ENCODE peak calls at places on chromosomes 1 and 21, in nine cellular contexts. One of them, this sample, is unnamed.

GRCh38 chr1:77605246-77606026 is 77.0 kb downstream of the ZZZ3 start:
- DNase-seq in left ventricle myocardium inferior: peak
- DNase-seq in activated gamma-delta T cell treated with anti-CD3 and anti-CD28 coated beads, Interleukin-2, amount 50 U/mL, for 16 hours: no peak
- DNase-seq in brain microvascular endothelial cell: peak
- DNase-seq in heart left ventricle: peak
- DNase-seq in H7: no peak
- DNase-seq in astrocyte of the spinal cord: peak
- DNase-seq in NCI-H2081: peak
- DNase-seq in psoas muscle: peak
- DNase-seq in this sample: no peak

GRCh38 chr1:65629788-65630187 is 162.9 kb upstream of the PDE4B start:
- DNase-seq in heart left ventricle: no peak
- DNase-seq in psoas muscle: no peak
- DNase-seq in brain microvascular endothelial cell: no peak
- DNase-seq in activated gamma-delta T cell treated with anti-CD3 and anti-CD28 coated beads, Interleukin-2, amount 50 U/mL, for 16 hours: no peak
- DNase-seq in left ventricle myocardium inferior: no peak
- DNase-seq in NCI-H2081: no peak
- DNase-seq in H7: no peak
- DNase-seq in astrocyte of the spinal cord: no peak
- DNase-seq in this sample: no peak

GRCh38 chr1:59779949-59780348 is 34.8 kb upstream of the HOOK1 start:
- DNase-seq in NCI-H2081: no peak
- DNase-seq in heart left ventricle: no peak
- DNase-seq in brain microvascular endothelial cell: no peak
- DNase-seq in activated gamma-delta T cell treated with anti-CD3 and anti-CD28 coated beads, Interleukin-2, amount 50 U/mL, for 16 hours: no peak
- DNase-seq in psoas muscle: no peak
- DNase-seq in H7: peak
- DNase-seq in left ventricle myocardium inferior: no peak
- DNase-seq in astrocyte of the spinal cord: no peak
- DNase-seq in this sample: no peak

GRCh38 chr1:92848201-92848600 is 16.4 kb downstream of the RPL5 start:
- DNase-seq in heart left ventricle: no peak
- DNase-seq in H7: no peak
- DNase-seq in astrocyte of the spinal cord: no peak
- DNase-seq in psoas muscle: no peak
- DNase-seq in activated gamma-delta T cell treated with anti-CD3 and anti-CD28 coated beads, Interleukin-2, amount 50 U/mL, for 16 hours: no peak
- DNase-seq in NCI-H2081: no peak
- DNase-seq in left ventricle myocardium inferior: no peak
- DNase-seq in brain microvascular endothelial cell: no peak
- DNase-seq in this sample: no peak

GRCh38 chr1:47894718-47895393 is 102.3 kb downstream of the TRABD2B start:
- DNase-seq in NCI-H2081: no peak
- DNase-seq in activated gamma-delta T cell treated with anti-CD3 and anti-CD28 coated beads, Interleukin-2, amount 50 U/mL, for 16 hours: no peak
- DNase-seq in brain microvascular endothelial cell: peak
- DNase-seq in left ventricle myocardium inferior: no peak
- DNase-seq in heart left ventricle: no peak
- DNase-seq in H7: peak
- DNase-seq in astrocyte of the spinal cord: no peak
- DNase-seq in psoas muscle: no peak
- DNase-seq in this sample: no peak

GRCh38 chr1:32335951-32336867 is at the start of gene MARCKSL1:
- DNase-seq in brain microvascular endothelial cell: peak
- DNase-seq in psoas muscle: peak
- DNase-seq in H7: peak
- DNase-seq in heart left ventricle: peak
- DNase-seq in astrocyte of the spinal cord: peak
- DNase-seq in left ventricle myocardium inferior: peak
- DNase-seq in activated gamma-delta T cell treated with anti-CD3 and anti-CD28 coated beads, Interleukin-2, amount 50 U/mL, for 16 hours: peak
- DNase-seq in NCI-H2081: peak
- DNase-seq in this sample: peak

GRCh38 chr1:186188004-186188539 is 187.0 kb downstream of the TPR start:
- DNase-seq in NCI-H2081: no peak
- DNase-seq in astrocyte of the spinal cord: peak
- DNase-seq in brain microvascular endothelial cell: peak
- DNase-seq in left ventricle myocardium inferior: no peak
- DNase-seq in activated gamma-delta T cell treated with anti-CD3 and anti-CD28 coated beads, Interleukin-2, amount 50 U/mL, for 16 hours: no peak
- DNase-seq in psoas muscle: no peak
- DNase-seq in H7: no peak
- DNase-seq in heart left ventricle: no peak
- DNase-seq in this sample: no peak

GRCh38 chr1:233885196-233886028 is 19.1 kb upstream of the SLC35F3 start:
- DNase-seq in astrocyte of the spinal cord: peak
- DNase-seq in H7: no peak
- DNase-seq in heart left ventricle: no peak
- DNase-seq in left ventricle myocardium inferior: no peak
- DNase-seq in NCI-H2081: no peak
- DNase-seq in activated gamma-delta T cell treated with anti-CD3 and anti-CD28 coated beads, Interleukin-2, amount 50 U/mL, for 16 hours: no peak
- DNase-seq in brain microvascular endothelial cell: no peak
- DNase-seq in psoas muscle: no peak
- DNase-seq in this sample: no peak

GRCh38 chr1:58584082-58584895 is 7.2 kb upstream of the TACSTD2 start:
- DNase-seq in astrocyte of the spinal cord: peak
- DNase-seq in heart left ventricle: no peak
- DNase-seq in left ventricle myocardium inferior: no peak
- DNase-seq in brain microvascular endothelial cell: peak
- DNase-seq in activated gamma-delta T cell treated with anti-CD3 and anti-CD28 coated beads, Interleukin-2, amount 50 U/mL, for 16 hours: no peak
- DNase-seq in H7: no peak
- DNase-seq in NCI-H2081: no peak
- DNase-seq in psoas muscle: peak
- DNase-seq in this sample: no peak

GRCh38 chr21:41403966-41404365 is 22.1 kb upstream of the MX1 start:
- DNase-seq in astrocyte of the spinal cord: no peak
- DNase-seq in brain microvascular endothelial cell: no peak
- DNase-seq in heart left ventricle: no peak
- DNase-seq in activated gamma-delta T cell treated with anti-CD3 and anti-CD28 coated beads, Interleukin-2, amount 50 U/mL, for 16 hours: no peak
- DNase-seq in NCI-H2081: no peak
- DNase-seq in H7: no peak
- DNase-seq in psoas muscle: no peak
- DNase-seq in left ventricle myocardium inferior: no peak
- DNase-seq in this sample: no peak

GRCh38 chr1:57238408-57238807 is 185.5 kb downstream of the DAB1 start:
- DNase-seq in brain microvascular endothelial cell: no peak
- DNase-seq in activated gamma-delta T cell treated with anti-CD3 and anti-CD28 coated beads, Interleukin-2, amount 50 U/mL, for 16 hours: no peak
- DNase-seq in left ventricle myocardium inferior: no peak
- DNase-seq in heart left ventricle: no peak
- DNase-seq in astrocyte of the spinal cord: no peak
- DNase-seq in psoas muscle: no peak
- DNase-seq in NCI-H2081: no peak
- DNase-seq in H7: no peak
- DNase-seq in this sample: no peak

GRCh38 chr1:201906336-201906735 is 17.6 kb downstream of the SHISA4 start:
- DNase-seq in NCI-H2081: no peak
- DNase-seq in brain microvascular endothelial cell: no peak
- DNase-seq in H7: no peak
- DNase-seq in astrocyte of the spinal cord: no peak
- DNase-seq in heart left ventricle: no peak
- DNase-seq in activated gamma-delta T cell treated with anti-CD3 and anti-CD28 coated beads, Interleukin-2, amount 50 U/mL, for 16 hours: no peak
- DNase-seq in left ventricle myocardium inferior: no peak
- DNase-seq in psoas muscle: peak
- DNase-seq in this sample: no peak

GRCh38 chr1:164748253-164748899 is 189.4 kb downstream of the PBX1 start:
- DNase-seq in psoas muscle: no peak
- DNase-seq in brain microvascular endothelial cell: peak
- DNase-seq in left ventricle myocardium inferior: peak
- DNase-seq in heart left ventricle: peak
- DNase-seq in astrocyte of the spinal cord: peak
- DNase-seq in NCI-H2081: no peak
- DNase-seq in activated gamma-delta T cell treated with anti-CD3 and anti-CD28 coated beads, Interleukin-2, amount 50 U/mL, for 16 hours: no peak
- DNase-seq in H7: no peak
- DNase-seq in this sample: no peak

GRCh38 chr1:161719325-161719611 is 2.1 kb upstream of the FCRLB start:
- DNase-seq in heart left ventricle: no peak
- DNase-seq in brain microvascular endothelial cell: no peak
- DNase-seq in left ventricle myocardium inferior: no peak
- DNase-seq in psoas muscle: no peak
- DNase-seq in astrocyte of the spinal cord: no peak
- DNase-seq in NCI-H2081: no peak
- DNase-seq in activated gamma-delta T cell treated with anti-CD3 and anti-CD28 coated beads, Interleukin-2, amount 50 U/mL, for 16 hours: no peak
- DNase-seq in H7: no peak
- DNase-seq in this sample: no peak

GRCh38 chr1:84366786-84367185 is 31.5 kb upstream of the DNASE2B start:
- DNase-seq in brain microvascular endothelial cell: no peak
- DNase-seq in activated gamma-delta T cell treated with anti-CD3 and anti-CD28 coated beads, Interleukin-2, amount 50 U/mL, for 16 hours: no peak
- DNase-seq in left ventricle myocardium inferior: no peak
- DNase-seq in NCI-H2081: no peak
- DNase-seq in H7: no peak
- DNase-seq in astrocyte of the spinal cord: peak
- DNase-seq in heart left ventricle: no peak
- DNase-seq in psoas muscle: no peak
- DNase-seq in this sample: no peak

GRCh38 chr1:15519625-15520024 is 4.4 kb downstream of the CASP9 start:
- DNase-seq in heart left ventricle: no peak
- DNase-seq in psoas muscle: no peak
- DNase-seq in left ventricle myocardium inferior: no peak
- DNase-seq in astrocyte of the spinal cord: no peak
- DNase-seq in NCI-H2081: no peak
- DNase-seq in brain microvascular endothelial cell: no peak
- DNase-seq in activated gamma-delta T cell treated with anti-CD3 and anti-CD28 coated beads, Interleukin-2, amount 50 U/mL, for 16 hours: no peak
- DNase-seq in H7: no peak
- DNase-seq in this sample: no peak

GRCh38 chr1:201636581-201636980 is 97.7 kb downstream of the NAV1 start:
- DNase-seq in psoas muscle: no peak
- DNase-seq in NCI-H2081: no peak
- DNase-seq in heart left ventricle: no peak
- DNase-seq in activated gamma-delta T cell treated with anti-CD3 and anti-CD28 coated beads, Interleukin-2, amount 50 U/mL, for 16 hours: no peak
- DNase-seq in left ventricle myocardium inferior: no peak
- DNase-seq in astrocyte of the spinal cord: peak
- DNase-seq in H7: no peak
- DNase-seq in brain microvascular endothelial cell: peak
- DNase-seq in this sample: no peak

GRCh38 chr1:5865774-5866173 is 126.5 kb downstream of the NPHP4 start:
- DNase-seq in H7: peak
- DNase-seq in brain microvascular endothelial cell: no peak
- DNase-seq in heart left ventricle: no peak
- DNase-seq in activated gamma-delta T cell treated with anti-CD3 and anti-CD28 coated beads, Interleukin-2, amount 50 U/mL, for 16 hours: no peak
- DNase-seq in psoas muscle: no peak
- DNase-seq in astrocyte of the spinal cord: no peak
- DNase-seq in left ventricle myocardium inferior: no peak
- DNase-seq in NCI-H2081: no peak
- DNase-seq in this sample: no peak

GRCh38 chr1:33171993-33172813 is 9.6 kb downstream of the TRIM62 start:
- DNase-seq in psoas muscle: no peak
- DNase-seq in brain microvascular endothelial cell: no peak
- DNase-seq in activated gamma-delta T cell treated with anti-CD3 and anti-CD28 coated beads, Interleukin-2, amount 50 U/mL, for 16 hours: no peak
- DNase-seq in NCI-H2081: no peak
- DNase-seq in heart left ventricle: no peak
- DNase-seq in H7: no peak
- DNase-seq in astrocyte of the spinal cord: no peak
- DNase-seq in left ventricle myocardium inferior: no peak
- DNase-seq in this sample: no peak

GRCh38 chr1:210681158-210681557 is 352.5 kb downstream of the HHAT start:
- DNase-seq in NCI-H2081: no peak
- DNase-seq in psoas muscle: no peak
- DNase-seq in H7: no peak
- DNase-seq in brain microvascular endothelial cell: no peak
- DNase-seq in astrocyte of the spinal cord: peak
- DNase-seq in left ventricle myocardium inferior: no peak
- DNase-seq in heart left ventricle: no peak
- DNase-seq in activated gamma-delta T cell treated with anti-CD3 and anti-CD28 coated beads, Interleukin-2, amount 50 U/mL, for 16 hours: no peak
- DNase-seq in this sample: no peak

GRCh38 chr21:41361053-41361785 is 608 bp upstream of the MX2 start:
- DNase-seq in activated gamma-delta T cell treated with anti-CD3 and anti-CD28 coated beads, Interleukin-2, amount 50 U/mL, for 16 hours: no peak
- DNase-seq in heart left ventricle: no peak
- DNase-seq in left ventricle myocardium inferior: no peak
- DNase-seq in H7: no peak
- DNase-seq in psoas muscle: no peak
- DNase-seq in astrocyte of the spinal cord: no peak
- DNase-seq in brain microvascular endothelial cell: no peak
- DNase-seq in NCI-H2081: no peak
- DNase-seq in this sample: no peak

GRCh38 chr1:162873671-162874666 is 13.0 kb upstream of the CCDC190 start:
- DNase-seq in heart left ventricle: no peak
- DNase-seq in astrocyte of the spinal cord: peak
- DNase-seq in brain microvascular endothelial cell: peak
- DNase-seq in psoas muscle: no peak
- DNase-seq in left ventricle myocardium inferior: no peak
- DNase-seq in activated gamma-delta T cell treated with anti-CD3 and anti-CD28 coated beads, Interleukin-2, amount 50 U/mL, for 16 hours: no peak
- DNase-seq in NCI-H2081: peak
- DNase-seq in H7: no peak
- DNase-seq in this sample: no peak

GRCh38 chr1:8462298-8462946 is 144.5 kb downstream of the SLC45A1 start:
- DNase-seq in brain microvascular endothelial cell: no peak
- DNase-seq in H7: no peak
- DNase-seq in activated gamma-delta T cell treated with anti-CD3 and anti-CD28 coated beads, Interleukin-2, amount 50 U/mL, for 16 hours: no peak
- DNase-seq in psoas muscle: no peak
- DNase-seq in left ventricle myocardium inferior: no peak
- DNase-seq in astrocyte of the spinal cord: no peak
- DNase-seq in heart left ventricle: no peak
- DNase-seq in NCI-H2081: peak
- DNase-seq in this sample: no peak

GRCh38 chr1:171985639-171986038 is 144.3 kb downstream of the DNM3 start:
- DNase-seq in psoas muscle: no peak
- DNase-seq in NCI-H2081: peak
- DNase-seq in left ventricle myocardium inferior: no peak
- DNase-seq in H7: peak
- DNase-seq in astrocyte of the spinal cord: no peak
- DNase-seq in brain microvascular endothelial cell: no peak
- DNase-seq in heart left ventricle: peak
- DNase-seq in activated gamma-delta T cell treated with anti-CD3 and anti-CD28 coated beads, Interleukin-2, amount 50 U/mL, for 16 hours: no peak
- DNase-seq in this sample: no peak

This sample was measured in effector memory CD4-positive, alpha-beta T cell.